ENCODE peak calls at places on chromosome 16, in four cellular contexts. L, W, N and D are unnamed samples.

GRCh38 chr16:17334096-17334495 is 136.7 kb downstream of the XYLT1 start:
- DNase-seq in L (peak), N (no peak), W (peak), D (no peak)

GRCh38 chr16:69324013-69324531 is 6.3 kb downstream of the PDF start:
- DNase-seq in L (no peak), W (no peak), N (no peak), D (no peak)

GRCh38 chr16:87570938-87571867 is 31.1 kb upstream of the JPH3 start:
- DNase-seq in W (peak), N (peak), L (no peak), D (peak)

GRCh38 chr16:4798456-4798855 is 3.3 kb downstream of the SMIM22 start:
- DNase-seq in N (no peak), W (no peak), L (no peak), D (no peak)

GRCh38 chr16:77307764-77308561 is 108.8 kb downstream of the SYCE1L start:
- DNase-seq in W (peak), N (no peak), L (peak), D (no peak)

GRCh38 chr16:79509221-79509631 is 91.3 kb downstream of the MAF start:
- DNase-seq in L (no peak), N (no peak), W (no peak), D (peak)

GRCh38 chr16:17389392-17389791 is 81.4 kb downstream of the XYLT1 start:
- DNase-seq in N (no peak), W (peak), L (peak), D (no peak)

GRCh38 chr16:56357291-56357764 is 68.0 kb downstream of the AMFR start:
- DNase-seq in N (no peak), W (peak), L (peak), D (peak)

GRCh38 chr16:88306860-88307545 is 75.8 kb upstream of the ZNF469 start:
- DNase-seq in W (peak), N (no peak), L (peak), D (no peak)

GRCh38 chr16:23249830-23250229 is 52.3 kb upstream of the SCNN1B start:
- DNase-seq in W (no peak), N (no peak), L (no peak), D (no peak)

GRCh38 chr16:71609066-71609465 is 16.9 kb upstream of the MARVELD3 start:
- DNase-seq in L (no peak), W (no peak), N (no peak), D (no peak)

GRCh38 chr16:1107731-1108130 is 11.7 kb upstream of the C1QTNF8 start:
- DNase-seq in N (no peak), W (no peak), L (no peak), D (no peak)

GRCh38 chr16:78957328-78958100 is 643.0 kb downstream of the MAF start:
- DNase-seq in W (no peak), N (peak), L (no peak), D (no peak)

GRCh38 chr16:89123001-89123830 is 29.6 kb downstream of the ACSF3 start:
- DNase-seq in W (no peak), N (no peak), L (peak), D (no peak)

GRCh38 chr16:14193316-14193871 is 122.3 kb downstream of the MRTFB start:
- DNase-seq in L (no peak), W (no peak), N (peak), D (peak)

GRCh38 chr16:30721167-30721566 is 22.2 kb downstream of the SRCAP start:
- DNase-seq in L (no peak), N (no peak), W (no peak), D (no peak)

GRCh38 chr16:68385371-68385770 is 62.9 kb downstream of the SMPD3 start:
- DNase-seq in L (no peak), W (no peak), N (no peak), D (no peak)

GRCh38 chr16:24550295-24550694 is 10.9 kb downstream of the RBBP6 start:
- DNase-seq in L (no peak), W (no peak), N (no peak), D (no peak)

GRCh38 chr16:80197790-80198201 is 343.0 kb upstream of the DYNLRB2 start:
- DNase-seq in N (no peak), L (peak), W (peak), D (no peak)

GRCh38 chr16:50273888-50274770 is 7.8 kb downstream of the ADCY7 start:
- DNase-seq in W (no peak), N (peak), L (no peak), D (no peak)

GRCh38 chr16:11669380-11670146 is 1.3 kb downstream of the SNN start:
- DNase-seq in L (no peak), W (peak), N (peak), D (peak)

GRCh38 chr16:81956213-81956948 is 54.9 kb downstream of the SDR42E1 start:
- DNase-seq in N (no peak), W (no peak), L (peak), D (no peak)

GRCh38 chr16:56608876-56609462 is 585 bp downstream of the MT2A start:
- DNase-seq in L (no peak), W (no peak), N (no peak), D (no peak)

GRCh38 chr16:23502466-23502865 is 7.8 kb downstream of the GGA2 start:
- DNase-seq in L (no peak), N (no peak), W (no peak), D (no peak)

GRCh38 chr16:11689031-11689840 is 21.0 kb downstream of the SNN start:
- DNase-seq in N (peak), L (no peak), W (no peak), D (no peak)

GRCh38 chr16:27293343-27293742 is 20.4 kb upstream of the IL4R start:
- DNase-seq in N (no peak), L (no peak), W (no peak), D (no peak)

GRCh38 chr16:29170393-29171239 is 185.8 kb downstream of the LAT start:
- DNase-seq in L (no peak), W (no peak), N (no peak), D (no peak)

GRCh38 chr16:84454611-84455010 is 49.8 kb downstream of the MEAK7 start:
- DNase-seq in L (no peak), N (no peak), W (no peak), D (no peak)

GRCh38 chr16:84458606-84459516 is 45.6 kb downstream of the MEAK7 start:
- DNase-seq in N (no peak), W (no peak), L (no peak), D (no peak)

GRCh38 chr16:84451781-84452180 is 52.7 kb downstream of the MEAK7 start:
- DNase-seq in W (no peak), N (no peak), L (no peak), D (no peak)

GRCh38 chr16:84453061-84453752 is 51.3 kb downstream of the MEAK7 start:
- DNase-seq in L (no peak), N (no peak), W (no peak), D (no peak)

DNA sequence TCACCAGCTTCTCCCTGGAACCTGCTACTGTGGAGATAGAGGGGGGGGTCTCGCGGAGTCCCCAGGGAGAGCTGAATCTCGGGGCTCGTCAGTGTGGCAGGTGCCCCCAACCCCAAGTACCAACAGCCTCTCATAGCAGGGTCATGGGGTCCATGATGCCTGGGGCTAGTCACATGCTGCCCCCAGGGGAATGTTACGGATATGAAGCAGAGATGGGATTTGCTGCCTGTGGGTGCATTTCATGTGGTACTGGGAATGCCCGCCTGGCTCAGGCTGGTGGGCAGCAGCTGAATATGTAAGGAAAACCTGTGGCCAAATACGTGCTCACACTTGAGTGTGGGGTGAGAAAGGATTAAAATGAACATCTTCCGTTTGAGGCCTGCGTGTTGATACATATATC is 49.4 kb downstream of the MEAK7 start:
- DNase-seq in L (no peak), N (no peak), W (no peak), D (no peak)
- H3K27ac ChIP-seq in L (no peak), N (no peak), W (no peak), D (no peak)

GRCh38 chr16:73840710-73841109 is 455.9 kb upstream of the PSMD7 start:
- DNase-seq in N (no peak), L (no peak), W (no peak), D (no peak)

GRCh38 chr16:73847090-73847489 is 449.5 kb upstream of the PSMD7 start:
- DNase-seq in N (no peak), W (no peak), L (no peak), D (peak)

GRCh38 chr16:73848993-73849392 is 447.6 kb upstream of the PSMD7 start:
- DNase-seq in N (no peak), L (no peak), W (no peak), D (no peak)

GRCh38 chr16:73846292-73846849 is 450.2 kb upstream of the PSMD7 start:
- DNase-seq in L (no peak), W (no peak), N (no peak), D (peak)
- TF ChIP-seq CTCF in L (no peak), W (no peak), N (peak), D (peak)

DNA sequence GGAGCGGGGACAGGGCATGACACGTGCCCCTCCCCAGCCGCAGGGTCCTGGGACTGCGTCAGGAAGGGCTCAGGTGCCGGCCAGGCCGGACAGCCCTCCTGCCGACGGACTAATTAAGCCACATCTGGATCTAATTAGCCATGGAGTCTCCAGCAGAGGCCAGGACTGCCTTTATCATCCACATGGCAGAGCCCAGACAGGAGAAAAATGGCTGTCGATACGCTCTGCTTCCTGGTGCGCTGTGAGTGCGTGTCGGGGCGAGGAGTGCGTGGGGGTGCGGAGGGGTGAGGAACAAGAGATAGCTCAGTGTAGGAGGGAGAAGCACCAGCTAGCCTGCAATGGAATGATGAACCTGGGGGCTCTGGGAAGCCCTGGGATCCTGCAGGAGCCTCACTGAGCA is 218.8 kb downstream of the IRF8 start:
- DNase-seq in L (no peak), N (no peak), W (no peak), D (no peak)
- H3K4me3 ChIP-seq in L (no peak), N (no peak), W (no peak), D (no peak)

GRCh38 chr16:70527315-70527996 is 3.8 kb downstream of the SF3B3 start:
- DNase-seq in L (no peak), N (no peak), W (no peak), D (no peak)
- H3K27ac ChIP-seq in L (no peak), N (no peak), W (no peak), D (no peak)

GRCh38 chr16:2206780-2207433 is 1.7 kb downstream of the MLST8 start:
- DNase-seq in L (no peak), N (no peak), W (no peak), D (no peak)

GRCh38 chr16:2205967-2206313 is 686 bp downstream of the MLST8 start:
- DNase-seq in W (no peak), N (no peak), L (no peak), D (no peak)

GRCh38 chr16:2206420-2206779 is 1.1 kb downstream of the MLST8 start:
- DNase-seq in L (no peak), N (no peak), W (no peak), D (no peak)

GRCh38 chr16:2204727-2205103 is 539 bp upstream of the MLST8 start:
- DNase-seq in W (no peak), N (no peak), L (no peak), D (no peak)

DNA sequence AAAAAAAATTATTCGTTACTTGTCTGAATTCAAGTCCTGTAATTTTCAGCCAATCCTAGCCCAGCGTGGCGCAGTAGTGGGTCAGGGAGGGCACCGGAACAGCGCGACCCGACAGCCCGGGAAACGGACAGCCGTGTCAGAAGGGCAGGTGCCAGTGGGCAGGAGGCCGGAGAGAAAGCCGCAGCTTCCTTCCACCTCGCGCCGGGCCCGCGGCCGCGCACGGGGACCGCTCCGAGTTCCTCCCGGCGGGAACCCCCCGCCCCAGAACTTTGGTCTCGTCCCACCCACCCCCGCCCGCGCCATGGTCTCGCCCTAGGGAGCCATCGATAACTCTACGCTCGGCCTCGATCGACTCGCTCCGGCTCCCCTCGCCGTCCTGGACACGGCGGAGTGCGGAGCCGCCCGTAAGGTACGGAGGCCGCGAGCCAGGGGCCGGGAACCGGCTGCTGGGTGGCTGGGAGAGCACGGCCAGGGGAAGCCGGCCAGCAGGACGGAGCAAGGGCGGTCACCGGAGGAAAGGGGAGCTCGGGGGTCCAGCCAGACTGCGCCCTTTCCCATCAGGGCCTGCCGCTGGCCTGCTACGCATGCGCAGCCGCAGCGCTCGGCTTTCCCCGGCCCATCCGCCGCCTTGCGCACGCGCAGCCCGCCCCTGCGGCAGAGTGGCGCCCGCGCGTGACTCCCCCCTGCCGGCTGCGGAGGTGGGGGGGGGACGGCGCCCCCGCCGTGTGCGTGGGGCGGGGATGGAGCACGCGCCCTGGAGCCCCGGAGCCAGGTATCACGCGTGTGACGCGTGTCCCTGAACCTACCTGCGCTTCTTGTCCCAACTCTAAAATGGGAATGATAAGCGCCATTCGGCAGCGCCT is at the start of gene MLST8:
- DNase-seq in L (peak), W (peak), N (peak), D (peak)
- TF ChIP-seq CTCF in L (peak), W (peak), N (peak), D (no peak)

GRCh38 chr16:19753815-19754643 is 36.0 kb downstream of the IQCK start:
- DNase-seq in L (no peak), N (no peak), W (peak), D (no peak)
- H3K4me3 ChIP-seq in L (no peak), N (no peak), W (no peak), D (no peak)